ENCODE peak calls at places on chromosomes 5 and 9, in nine cellular contexts. K is GDM1, D is fibroblast of pulmonary artery, R is mucosa of descending colon, S is T-helper 2 cell, L is pons, M is foreskin keratinocyte, Q is cerebellar cortex, B is fibroblast of the aortic adventitia. G is an unnamed sample.

GRCh38 chr5:54480296-54480695 is 24.8 kb downstream of the HSPB3 start:
- DNase-seq in M (peak; percentile 78), Q (no peak), D (no peak), L (no peak), R (no peak), B (no peak), S (no peak), K (no peak), G (no peak)

GRCh38 chr9:6877671-6878161 is 119.9 kb downstream of the KDM4C start:
- DNase-seq in K (no peak), Q (no peak), L (no peak), D (peak; percentile 71), R (no peak), M (peak; percentile 60), S (no peak), B (peak; percentile 73), G (no peak)

GRCh38 chr9:77726289-77726688 is 78.2 kb upstream of the GNA14 start:
- DNase-seq in R (no peak), B (no peak), L (no peak), M (no peak), Q (no peak), K (no peak), S (no peak), D (no peak), G (no peak)

GRCh38 chr5:109614316-109614715 is 75.4 kb upstream of the MAN2A1 start:
- DNase-seq in L (no peak), D (no peak), M (no peak), R (no peak), B (no peak), K (no peak), S (no peak), Q (peak; percentile 77), G (no peak)

GRCh38 chr9:84875193-84875592 is 205.7 kb downstream of the NTRK2 start:
- DNase-seq in R (no peak), K (no peak), D (peak; percentile 38), L (no peak), B (no peak), Q (no peak), M (no peak), S (no peak), G (no peak)

GRCh38 chr9:134057751-134058701 is 9.8 kb downstream of the BRD3 start:
- DNase-seq in S (no peak), L (no peak), M (no peak), K (no peak), R (peak; percentile 20), B (no peak), Q (no peak), D (no peak), G (no peak)

GRCh38 chr5:35182541-35183242 is 47.6 kb downstream of the PRLR start:
- DNase-seq in L (no peak), Q (no peak), R (no peak), K (no peak), S (no peak), D (no peak), B (no peak), M (no peak), G (no peak)

GRCh38 chr9:132049323-132049882 is 30.3 kb downstream of the MED27 start:
- DNase-seq in K (no peak), Q (peak; percentile 84), S (no peak), R (no peak), D (no peak), M (no peak), B (peak; percentile 59), L (peak; percentile 19), G (no peak)

GRCh38 chr5:179860301-179860700 is 1.7 kb upstream of the MRNIP start:
- DNase-seq in L (no peak), M (no peak), B (no peak), Q (no peak), R (no peak), S (no peak), D (no peak), K (no peak), G (no peak)

GRCh38 chr5:95446560-95447221 is 55.5 kb downstream of the FAM81B start:
- DNase-seq in D (peak; percentile 31), L (no peak), Q (no peak), S (no peak), M (peak; percentile 78), K (no peak), B (peak; percentile 21), R (no peak), G (no peak)

GRCh38 chr9:21316032-21316842 is 11.1 kb upstream of the IFNA5 start:
- DNase-seq in L (no peak), B (no peak), M (no peak), Q (no peak), S (no peak), K (no peak), R (no peak), D (no peak), G (no peak)

GRCh38 chr9:132121021-132121420 is 40.8 kb upstream of the NTNG2 start:
- DNase-seq in D (no peak), S (no peak), K (no peak), B (no peak), R (no peak), M (no peak), Q (no peak), L (no peak), G (no peak)

GRCh38 chr5:120465281-120465961 is 1.3 kb downstream of the PRR16 start:
- DNase-seq in R (peak; percentile 25), S (no peak), K (no peak), M (no peak), B (peak; percentile 74), Q (peak; percentile 82), L (no peak), D (no peak), G (no peak)

GRCh38 chr9:108125541-108125940 is 636.0 kb upstream of the KLF4 start:
- DNase-seq in S (no peak), Q (no peak), L (no peak), R (no peak), K (no peak), M (no peak), B (no peak), D (no peak), G (no peak)

GRCh38 chr5:17794201-17794600 is 159.9 kb downstream of the TAF11L14 start:
- DNase-seq in K (no peak), B (no peak), L (no peak), Q (no peak), M (peak; percentile 18), R (no peak), S (no peak), D (no peak), G (no peak)

GRCh38 chr9:76456202-76456926 is 2.6 kb upstream of the GCNT1 start:
- DNase-seq in R (peak; percentile 77), D (peak; percentile 46), M (peak; percentile 48), K (peak; percentile 91), Q (no peak), S (no peak), L (no peak), B (peak; percentile 63), G (peak; percentile 20)

GRCh38 chr5:102866315-102866693 is 111.2 kb downstream of the PAM start:
- DNase-seq in M (peak; percentile 5), B (peak; percentile 55), Q (peak; percentile 36), K (no peak), D (peak; percentile 42), R (no peak), L (no peak), S (no peak), G (no peak)

GRCh38 chr5:149712439-149713147 is 17.5 kb upstream of the PPARGC1B start:
- DNase-seq in M (no peak), R (no peak), K (no peak), S (no peak), B (no peak), D (no peak), L (no peak), Q (no peak), G (no peak)

GRCh38 chr5:180026320-180026719 is 45.2 kb downstream of the RNF130 start:
- DNase-seq in S (no peak), R (no peak), M (no peak), D (peak; percentile 65), B (peak; percentile 12), L (peak; percentile 85), K (no peak), Q (peak; percentile 53), G (no peak)

GRCh38 chr9:127803507-127804352 is 1.0 kb downstream of the FPGS start:
- DNase-seq in L (no peak), M (peak; percentile 80), R (no peak), Q (peak; percentile 61), D (peak; percentile 56), K (no peak), B (peak; percentile 70), S (no peak), G (no peak)

GRCh38 chr5:171783051-171783450 is 2.6 kb upstream of the SMIM23 start:
- DNase-seq in M (no peak), K (no peak), Q (no peak), S (no peak), D (peak; percentile 41), L (no peak), B (peak; percentile 63), R (no peak), G (no peak)

GRCh38 chr5:20559845-20560244 is 571.8 kb upstream of the CDH18 start:
- DNase-seq in Q (no peak), S (no peak), M (peak; percentile 40), R (no peak), K (no peak), B (no peak), D (no peak), L (no peak), G (no peak)

GRCh38 chr5:124057815-124058231 is 545.8 kb downstream of the CSNK1G3 start:
- DNase-seq in B (no peak), R (no peak), K (no peak), M (no peak), L (peak; percentile 85), Q (peak; percentile 85), S (no peak), D (no peak), G (no peak)

GRCh38 chr9:37999501-38000189 is 69.4 kb downstream of the SHB start:
- DNase-seq in L (peak; percentile 87), K (no peak), M (peak; percentile 65), B (no peak), D (no peak), S (no peak), R (no peak), Q (peak; percentile 17), G (no peak)

GRCh38 chr5:145014109-145014508 is 821.0 kb downstream of the PRELID2 start:
- DNase-seq in B (no peak), L (no peak), R (no peak), Q (no peak), D (no peak), S (no peak), M (no peak), K (no peak), G (no peak)

GRCh38 chr5:103519550-103519949 is 43.0 kb downstream of the NUDT12 start:
- DNase-seq in K (no peak), M (no peak), D (peak; percentile 24), Q (no peak), S (no peak), R (no peak), L (no peak), B (peak; percentile 17), G (no peak)

GRCh38 chr5:4862500-4862899 is 277.6 kb upstream of the ADAMTS16 start:
- DNase-seq in M (peak; percentile 17), L (peak; percentile 46), B (peak; percentile 69), R (no peak), D (peak; percentile 65), K (no peak), Q (peak; percentile 46), S (no peak), G (no peak)

GRCh38 chr5:66306105-66306843 is 162.2 kb downstream of the SREK1 start:
- DNase-seq in D (peak; percentile 82), R (no peak), K (peak; percentile 11), S (peak; percentile 2), B (peak; percentile 83), Q (peak; percentile 68), L (peak; percentile 81), M (peak; percentile 55), G (no peak)

GRCh38 chr9:6641561-6641960 is 4.0 kb downstream of the GLDC start:
- DNase-seq in D (no peak), Q (no peak), M (no peak), S (no peak), R (no peak), K (no peak), B (no peak), L (no peak), G (no peak)

GRCh38 chr9:124882221-124882620 is 20.3 kb downstream of the ARPC5L start:
- DNase-seq in B (no peak), S (no peak), R (no peak), D (no peak), Q (no peak), M (no peak), L (no peak), K (no peak), G (no peak)

GRCh38 chr5:39132128-39132447 is 57.9 kb upstream of the RICTOR start:
- DNase-seq in K (no peak), L (peak; percentile 91), M (no peak), B (no peak), Q (no peak), D (no peak), R (no peak), S (no peak), G (no peak)